ENCODE peak calls at places on chromosomes 4 and X, in ten cellular contexts. S is mucosa of descending colon; O is pancreas; W is activated CD8-positive, alpha-beta memory T cell treated with anti-CD3 and anti-CD28 coated beads, Interleukin-2, amount 10 ng/mL, durations not matched to agents 7 days and 5 days; C is heart left ventricle; H is activated T-helper 1 cell treated with Interleukin-2 at 50 U/mL for 16 hours; M is GM23248; E is Peyer's patch; P is caudate nucleus; V is ovary. Z is an unnamed sample.

GRCh38 chrX:17805120-17805519 is 56.0 kb downstream of the RAI2 start:
- DNase-seq in M (no peak), V (no peak), C (no peak), H (no peak), W (no peak), S (no peak), O (no peak), E (no peak), P (no peak), Z (no peak)

GRCh38 chr4:86757468-86757867 is 91.7 kb downstream of the SLC10A6 start:
- DNase-seq in E (no peak), O (no peak), P (no peak), S (no peak), M (no peak), W (no peak), V (no peak), H (no peak), C (no peak), Z (no peak)

GRCh38 chrX:71622347-71623104 is 4.2 kb upstream of the CXCR3 start:
- DNase-seq in C (peak), P (peak), E (peak), W (peak), V (peak), O (peak), H (peak), S (peak), M (peak), Z (peak)

GRCh38 chr4:1776521-1777161 is 16.5 kb upstream of the FGFR3 start:
- DNase-seq in C (no peak), E (no peak), H (no peak), O (peak), V (no peak), W (no peak), S (no peak), M (no peak), P (no peak), Z (peak)

GRCh38 chr4:1851575-1852415 is 4.2 kb downstream of the LETM1 start:
- DNase-seq in H (no peak), V (no peak), S (peak), O (no peak), P (no peak), W (no peak), M (peak), C (peak), E (no peak), Z (no peak)

GRCh38 chr4:166078956-166079355 is 205.9 kb downstream of the TLL1 start:
- DNase-seq in O (no peak), V (no peak), P (no peak), E (no peak), M (peak), H (no peak), W (no peak), S (no peak), C (no peak), Z (no peak)

GRCh38 chr4:168610911-168611530 is 114.2 kb downstream of the PALLD start:
- DNase-seq in O (no peak), E (no peak), C (no peak), H (no peak), M (peak), W (no peak), V (no peak), P (no peak), S (no peak), Z (no peak)

GRCh38 chr4:16443504-16444088 is 217.3 kb upstream of the TAPT1 start:
- DNase-seq in E (no peak), O (no peak), M (peak), C (no peak), H (no peak), V (no peak), W (no peak), P (no peak), S (peak), Z (peak)

GRCh38 chr4:6557856-6558255 is 17.1 kb upstream of the MAN2B2 start:
- DNase-seq in H (no peak), S (no peak), C (no peak), M (no peak), O (no peak), E (no peak), P (no peak), V (no peak), W (no peak), Z (no peak)

GRCh38 chr4:10587296-10587695 is 97.3 kb downstream of the CLNK start:
- DNase-seq in V (no peak), H (no peak), C (no peak), E (no peak), M (no peak), S (no peak), W (no peak), O (no peak), P (no peak), Z (no peak)

GRCh38 chrX:70422886-70423336 is at the start of gene GDPD2:
- DNase-seq in O (peak), H (no peak), V (no peak), C (no peak), E (peak), W (no peak), P (no peak), M (no peak), S (peak), Z (no peak)

GRCh38 chr4:39521253-39521908 is 5.9 kb downstream of the UGDH start:
- DNase-seq in H (no peak), O (no peak), W (no peak), C (no peak), E (no peak), P (no peak), M (peak), V (no peak), S (no peak), Z (no peak)

GRCh38 chrX:11968991-11969390 is 169.3 kb upstream of the FRMPD4 start:
- DNase-seq in M (no peak), V (no peak), E (no peak), P (no peak), W (no peak), O (no peak), S (no peak), C (no peak), H (no peak), Z (no peak)

GRCh38 chr4:24054910-24055309 is 165.1 kb upstream of the PPARGC1A start:
- DNase-seq in W (no peak), E (no peak), O (no peak), P (no peak), M (no peak), H (no peak), S (no peak), C (no peak), V (no peak), Z (no peak)

GRCh38 chr4:1417522-1418390 is 11.5 kb upstream of the NKX1-1 start:
- DNase-seq in S (no peak), H (no peak), C (no peak), P (no peak), O (no peak), W (peak), M (no peak), V (no peak), E (peak), Z (no peak)

GRCh38 chr4:98929341-98930267 is 671 bp upstream of the EIF4E start:
- DNase-seq in S (peak), V (peak), O (peak), E (peak), W (peak), C (peak), H (peak), P (peak), M (peak), Z (peak)

GRCh38 chr4:150769845-150770244 is 187.9 kb downstream of the MAB21L2 start:
- DNase-seq in M (no peak), C (no peak), H (no peak), S (no peak), V (no peak), E (no peak), W (no peak), O (no peak), P (no peak), Z (no peak)

GRCh38 chr4:89301003-89301402 is 6.6 kb downstream of the GPRIN3 start:
- DNase-seq in H (no peak), V (no peak), C (no peak), W (no peak), O (no peak), P (no peak), S (no peak), E (no peak), M (no peak), Z (no peak)

GRCh38 chr4:157280673-157281072 is 60.1 kb downstream of the GRIA2 start:
- DNase-seq in M (peak), W (no peak), S (no peak), C (no peak), P (no peak), H (no peak), O (no peak), E (no peak), V (no peak), Z (no peak)

GRCh38 chr4:3721627-3722026 is 44.6 kb upstream of the ADRA2C start:
- DNase-seq in E (no peak), S (no peak), C (no peak), W (no peak), P (peak), M (no peak), V (no peak), H (no peak), O (no peak), Z (no peak)

GRCh38 chrX:129318375-129318774 is 204.9 kb downstream of the SMARCA1 start:
- DNase-seq in V (no peak), P (no peak), C (no peak), E (no peak), H (no peak), O (no peak), S (peak), W (no peak), M (peak), Z (peak)

GRCh38 chr4:143616771-143617170 is 83.7 kb downstream of the FREM3 start:
- DNase-seq in W (peak), E (no peak), S (no peak), H (no peak), V (no peak), M (peak), P (no peak), O (no peak), C (no peak), Z (no peak)

GRCh38 chrX:134753185-134754008 is 95.1 kb upstream of the PLAC1 start:
- DNase-seq in W (no peak), P (no peak), S (no peak), V (no peak), C (no peak), E (no peak), H (no peak), O (no peak), M (peak), Z (no peak)

GRCh38 chrX:112844250-112844649 is 3.6 kb upstream of the AMOT start:
- DNase-seq in C (no peak), W (no peak), S (no peak), M (peak), P (no peak), H (no peak), V (no peak), O (no peak), E (no peak), Z (no peak)

GRCh38 chr4:162793571-162793970 is 373.1 kb downstream of the NAF1 start:
- DNase-seq in V (no peak), S (no peak), M (no peak), P (no peak), E (no peak), H (no peak), W (no peak), C (no peak), O (no peak), Z (no peak)

GRCh38 chr4:8547108-8547911 is 32.9 kb upstream of the GPR78 start:
- DNase-seq in C (no peak), P (no peak), O (no peak), M (peak), V (peak), S (no peak), W (no peak), E (no peak), H (no peak), Z (no peak)

GRCh38 chrX:120647127-120647526 is 17.3 kb upstream of the C1GALT1C1 start:
- DNase-seq in H (no peak), S (no peak), W (no peak), P (no peak), M (no peak), O (no peak), V (no peak), E (no peak), C (no peak), Z (no peak)